ENCODE peak calls at places on chromosomes 4 and X, in nine cellular contexts. W is HTR-8/SVneo; D is NCI-H446 treated with DMSO at 0.1 percent for 48 hours; J is glomerular endothelial cell; P is colonic mucosa; B is ovary; I is BE2C; L is RWPE1; Y is activated gamma-delta T cell treated with anti-CD3 and anti-CD28 coated beads, Interleukin-2, amount 50 U/mL, for 16 hours. S is an unnamed sample.

GRCh38 chrX:133776072-133776471 is 209.3 kb downstream of the GPC3 start:
- DNase-seq in J (no peak), W (no peak), P (peak; percentile 23), D (no peak), L (peak; percentile 0), Y (peak; percentile 13), B (no peak), I (peak; percentile 27), S (no peak)

GRCh38 chr4:137425281-137425680 is 107.0 kb downstream of the PCDH18 start:
- DNase-seq in I (no peak), B (no peak), P (no peak), L (no peak), Y (no peak), J (no peak), D (no peak), W (no peak), S (no peak)

GRCh38 chr4:1711055-1711905 is 839 bp downstream of the SLBP start:
- DNase-seq in W (no peak), Y (no peak), L (no peak), B (peak; percentile 61), P (peak; percentile 79), J (no peak), D (no peak), I (no peak), S (peak; percentile 48)

GRCh38 chr4:40672528-40673522 is 43.2 kb upstream of the RBM47 start:
- DNase-seq in I (no peak), W (peak; percentile 88), B (no peak), D (no peak), P (no peak), J (peak; percentile 75), Y (no peak), L (peak; percentile 81), S (no peak)

GRCh38 chr4:168129802-168130201 is 37.5 kb downstream of the ANXA10 start:
- DNase-seq in W (no peak), J (no peak), B (no peak), D (no peak), P (no peak), I (no peak), L (no peak), Y (no peak), S (no peak)

GRCh38 chr4:146347822-146348221 is 133.5 kb downstream of the REELD1 start:
- DNase-seq in I (no peak), L (no peak), W (no peak), P (no peak), Y (no peak), D (no peak), J (no peak), B (no peak), S (no peak)

GRCh38 chr4:115365185-115365584 is 251.8 kb upstream of the NDST4 start:
- DNase-seq in Y (no peak), I (no peak), P (no peak), W (no peak), L (no peak), D (no peak), J (no peak), B (no peak), S (no peak)

GRCh38 chrX:134396174-134396573 is 63.8 kb upstream of the HPRT1 start:
- DNase-seq in I (no peak), L (peak; percentile 10), W (no peak), J (no peak), B (no peak), P (no peak), Y (no peak), D (peak; percentile 19), S (no peak)

GRCh38 chrX:155956099-155956498 is 41.4 kb upstream of the IL9R start:
- DNase-seq in B (no peak), D (no peak), W (no peak), L (no peak), Y (no peak), P (no peak), J (no peak), I (no peak), S (no peak)

GRCh38 chr4:116603096-116603495 is 482.3 kb downstream of the TRAM1L1 start:
- DNase-seq in Y (no peak), I (no peak), J (no peak), W (no peak), L (no peak), D (no peak), P (no peak), B (no peak), S (no peak)

GRCh38 chr4:104989363-104989762 is 157.3 kb upstream of the TET2 start:
- DNase-seq in D (peak; percentile 80), B (no peak), P (no peak), L (no peak), W (no peak), J (no peak), Y (no peak), I (no peak), S (no peak)

GRCh38 chr4:94228488-94229216 is 21.0 kb downstream of the SMARCAD1 start:
- DNase-seq in J (no peak), D (no peak), L (no peak), Y (no peak), W (no peak), I (no peak), P (no peak), B (no peak), S (no peak)

GRCh38 chrX:129522184-129523059 is 868 bp downstream of the SMARCA1 start:
- DNase-seq in P (peak; percentile 37), I (peak; percentile 55), Y (no peak), W (peak; percentile 29), L (peak; percentile 62), D (peak; percentile 8), J (no peak), B (peak; percentile 70), S (peak; percentile 37)

GRCh38 chr4:7698586-7698985 is 241.1 kb downstream of the AFAP1 start:
- DNase-seq in Y (no peak), J (no peak), B (peak; percentile 56), I (no peak), L (no peak), W (no peak), P (no peak), D (no peak), S (no peak)

GRCh38 chrX:129694805-129695204 is 40.0 kb upstream of the APLN start:
- DNase-seq in D (no peak), B (no peak), I (no peak), J (no peak), Y (no peak), P (no peak), W (no peak), L (no peak), S (no peak)